ENCODE peak calls at places on chromosomes 6 and 20, in seven cellular contexts. One of them, this sample, is unnamed.

GRCh38 chr6:163572612-163573011 is 158.1 kb downstream of the QKI start:
- DNase-seq in GM12878: no peak
- DNase-seq in thoracic aorta: no peak
- DNase-seq in GM12865: no peak
- DNase-seq in testis: no peak
- DNase-seq in A549: peak
- DNase-seq in tibial artery: no peak
- DNase-seq in this sample: no peak

GRCh38 chr20:10922941-10923340 is 249.1 kb upstream of the JAG1 start:
- DNase-seq in GM12865: no peak
- DNase-seq in tibial artery: no peak
- DNase-seq in GM12878: no peak
- DNase-seq in thoracic aorta: no peak
- DNase-seq in A549: peak
- DNase-seq in testis: no peak
- DNase-seq in this sample: no peak

GRCh38 chr6:193773-194310 is 98.4 kb upstream of the DUSP22 start:
- DNase-seq in GM12878: peak
- DNase-seq in tibial artery: no peak
- DNase-seq in thoracic aorta: no peak
- DNase-seq in A549: no peak
- DNase-seq in GM12865: peak
- DNase-seq in testis: no peak
- DNase-seq in this sample: peak

GRCh38 chr6:122669868-122670267 is 59.7 kb downstream of the PKIB start:
- DNase-seq in tibial artery: no peak
- DNase-seq in thoracic aorta: no peak
- DNase-seq in testis: no peak
- DNase-seq in A549: no peak
- DNase-seq in GM12878: no peak
- DNase-seq in GM12865: no peak
- DNase-seq in this sample: no peak

GRCh38 chr6:145798530-145798929 is 16.1 kb downstream of the FBXO30 start:
- DNase-seq in tibial artery: no peak
- DNase-seq in thoracic aorta: no peak
- DNase-seq in A549: no peak
- DNase-seq in GM12865: no peak
- DNase-seq in GM12878: no peak
- DNase-seq in testis: no peak
- DNase-seq in this sample: no peak

GRCh38 chr6:166393535-166393823 is 10.7 kb upstream of the MPC1 start:
- DNase-seq in GM12865: no peak
- DNase-seq in GM12878: no peak
- DNase-seq in tibial artery: no peak
- DNase-seq in A549: no peak
- DNase-seq in thoracic aorta: no peak
- DNase-seq in testis: no peak
- DNase-seq in this sample: no peak

GRCh38 chr6:155448823-155449789 is 6.5 kb downstream of the NOX3 start:
- DNase-seq in GM12878: no peak
- DNase-seq in tibial artery: no peak
- DNase-seq in testis: peak
- DNase-seq in A549: no peak
- DNase-seq in thoracic aorta: no peak
- DNase-seq in GM12865: no peak
- DNase-seq in this sample: no peak

GRCh38 chr20:38902601-38903000 is 23.6 kb upstream of the FAM83D start:
- DNase-seq in GM12865: no peak
- DNase-seq in testis: no peak
- DNase-seq in A549: no peak
- DNase-seq in thoracic aorta: no peak
- DNase-seq in GM12878: no peak
- DNase-seq in tibial artery: no peak
- DNase-seq in this sample: no peak

GRCh38 chr20:62700261-62700925 is 8.2 kb upstream of the NTSR1 start:
- DNase-seq in thoracic aorta: no peak
- DNase-seq in GM12878: no peak
- DNase-seq in testis: no peak
- DNase-seq in GM12865: no peak
- DNase-seq in tibial artery: no peak
- DNase-seq in A549: no peak
- DNase-seq in this sample: no peak

GRCh38 chr20:5734559-5735137 is 15.6 kb upstream of the SHLD1 start:
- DNase-seq in GM12865: no peak
- DNase-seq in thoracic aorta: no peak
- DNase-seq in A549: peak
- DNase-seq in tibial artery: no peak
- DNase-seq in testis: no peak
- DNase-seq in GM12878: no peak
- DNase-seq in this sample: no peak

DNA sequence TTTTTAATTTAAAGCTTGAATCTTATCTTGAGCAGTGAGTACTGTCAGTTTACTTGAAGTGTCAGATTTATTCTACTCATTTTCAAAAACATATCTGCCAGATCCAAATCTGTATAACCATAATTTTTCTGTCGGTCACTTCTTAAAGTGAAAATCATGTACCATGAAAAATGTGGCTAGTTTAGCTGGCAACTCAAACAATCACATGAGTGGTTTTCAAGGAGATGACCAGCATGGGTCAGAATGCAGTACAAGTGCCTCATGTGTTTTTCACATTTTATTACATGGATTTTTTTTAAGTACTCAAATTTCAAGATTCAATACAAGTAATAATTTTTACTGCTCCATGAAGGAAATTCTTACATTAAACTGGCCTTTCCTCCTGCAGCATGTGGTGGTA is 11.0 kb upstream of the SAMD5 start:
- DNase-seq in tibial artery: no peak
- DNase-seq in GM12878: no peak
- DNase-seq in A549: no peak
- DNase-seq in GM12865: no peak
- DNase-seq in testis: no peak
- DNase-seq in thoracic aorta: no peak
- DNase-seq in this sample: no peak
- TF ChIP-seq CTCF in tibial artery: no peak
- TF ChIP-seq CTCF in GM12878: no peak
- TF ChIP-seq CTCF in A549: no peak
- TF ChIP-seq CTCF in GM12865: no peak
- TF ChIP-seq CTCF in testis: no peak
- TF ChIP-seq CTCF in thoracic aorta: no peak
- TF ChIP-seq CTCF in this sample: no peak

DNA sequence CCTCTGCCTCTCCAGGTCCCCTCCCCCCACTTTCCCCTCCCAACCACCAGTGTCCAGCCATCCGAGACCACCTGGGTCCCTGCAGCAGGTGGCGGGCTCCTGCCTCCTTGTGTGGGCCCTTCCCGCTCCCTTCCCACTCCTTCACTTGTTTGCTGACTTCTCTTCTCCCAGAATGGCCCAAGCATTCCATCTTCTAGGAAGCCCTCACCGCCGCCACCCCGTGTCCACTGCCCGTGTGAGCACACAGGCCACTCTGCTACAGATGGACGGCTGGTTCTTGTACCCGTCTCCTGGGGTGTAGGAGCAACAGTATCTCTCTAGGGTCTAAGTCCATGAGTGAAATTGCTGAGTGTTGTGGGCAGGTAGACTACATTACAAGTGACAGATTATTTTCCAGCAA is 15.0 kb downstream of the BPHL start:
- DNase-seq in thoracic aorta: no peak
- DNase-seq in tibial artery: no peak
- DNase-seq in GM12878: no peak
- DNase-seq in GM12865: no peak
- DNase-seq in A549: no peak
- DNase-seq in testis: no peak
- DNase-seq in this sample: no peak
- H3K4me3 ChIP-seq in thoracic aorta: no peak
- H3K4me3 ChIP-seq in tibial artery: no peak
- H3K4me3 ChIP-seq in GM12878: no peak
- H3K4me3 ChIP-seq in GM12865: no peak
- H3K4me3 ChIP-seq in A549: no peak
- H3K4me3 ChIP-seq in testis: no peak
- H3K4me3 ChIP-seq in this sample: no peak

DNA sequence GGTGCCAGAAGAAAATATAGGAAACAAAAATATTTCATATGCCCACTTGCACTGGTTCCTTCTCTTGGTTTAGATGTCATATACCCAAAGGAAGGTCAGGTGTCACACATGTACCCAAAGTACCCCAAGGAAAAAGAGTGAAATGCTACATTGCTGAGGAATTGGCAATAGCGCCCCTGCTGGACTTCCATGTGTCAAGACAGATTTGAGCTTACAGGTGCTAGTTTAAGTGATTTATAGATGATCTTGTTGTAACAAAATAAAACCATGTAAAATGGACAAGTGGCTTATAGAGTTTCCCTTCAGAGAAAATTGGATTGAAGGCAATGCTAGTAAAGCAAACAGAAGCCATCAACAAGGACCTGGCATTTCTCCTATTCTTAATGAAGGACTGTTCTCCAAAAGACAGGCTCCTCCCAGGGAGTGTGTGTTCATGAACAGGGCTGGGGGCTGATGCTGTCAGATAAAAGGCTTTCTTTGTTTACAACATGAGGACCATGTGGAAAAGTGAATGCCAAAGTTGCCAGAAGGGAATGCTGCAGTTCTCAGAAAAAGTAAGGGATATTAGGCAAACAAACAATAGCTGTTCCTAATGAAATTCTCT is 64.3 kb upstream of the PAK5 start:
- DNase-seq in testis: peak
- DNase-seq in tibial artery: no peak
- DNase-seq in GM12865: peak
- DNase-seq in thoracic aorta: no peak
- DNase-seq in GM12878: no peak
- DNase-seq in A549: peak
- DNase-seq in this sample: no peak
- TF ChIP-seq CTCF in testis: peak
- TF ChIP-seq CTCF in tibial artery: no peak
- TF ChIP-seq CTCF in GM12865: peak
- TF ChIP-seq CTCF in thoracic aorta: no peak
- TF ChIP-seq CTCF in GM12878: peak
- TF ChIP-seq CTCF in A549: peak
- TF ChIP-seq CTCF in this sample: peak

DNA sequence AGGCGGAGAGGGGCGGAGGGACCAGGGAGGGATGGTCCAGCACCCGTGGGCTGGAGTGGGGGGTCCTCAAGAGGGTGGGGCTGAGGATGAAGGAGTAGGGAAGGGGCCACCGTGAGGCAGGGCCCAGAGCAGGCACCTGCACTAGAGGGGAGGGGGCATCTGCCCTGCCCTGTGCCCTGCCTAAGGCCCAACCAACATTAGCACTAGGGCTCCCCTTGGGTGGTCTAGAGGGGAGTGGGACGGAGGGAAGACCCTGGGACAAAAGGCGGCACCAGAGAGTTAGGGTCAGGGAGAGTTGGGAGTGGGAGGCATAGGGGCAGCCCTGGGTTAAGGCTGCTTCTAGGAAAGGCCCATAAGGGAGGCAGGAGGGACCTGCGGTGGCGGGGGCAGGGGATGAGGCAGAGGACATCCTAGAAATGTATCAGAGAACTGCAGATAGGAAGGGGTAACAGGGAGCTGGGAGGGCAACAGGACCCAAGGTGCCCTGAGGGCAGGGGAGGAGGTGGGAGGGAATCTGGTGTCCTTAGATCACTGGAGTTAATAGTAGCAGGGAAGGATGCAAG is 24.5 kb downstream of the HLA-F start:
- DNase-seq in GM12878: no peak
- DNase-seq in A549: no peak
- DNase-seq in tibial artery: no peak
- DNase-seq in thoracic aorta: no peak
- DNase-seq in testis: no peak
- DNase-seq in GM12865: no peak
- DNase-seq in this sample: no peak
- H3K4me3 ChIP-seq in GM12878: peak
- H3K4me3 ChIP-seq in A549: no peak
- H3K4me3 ChIP-seq in tibial artery: peak
- H3K4me3 ChIP-seq in thoracic aorta: peak
- H3K4me3 ChIP-seq in testis: no peak
- H3K4me3 ChIP-seq in GM12865: no peak
- H3K4me3 ChIP-seq in this sample: peak

DNA sequence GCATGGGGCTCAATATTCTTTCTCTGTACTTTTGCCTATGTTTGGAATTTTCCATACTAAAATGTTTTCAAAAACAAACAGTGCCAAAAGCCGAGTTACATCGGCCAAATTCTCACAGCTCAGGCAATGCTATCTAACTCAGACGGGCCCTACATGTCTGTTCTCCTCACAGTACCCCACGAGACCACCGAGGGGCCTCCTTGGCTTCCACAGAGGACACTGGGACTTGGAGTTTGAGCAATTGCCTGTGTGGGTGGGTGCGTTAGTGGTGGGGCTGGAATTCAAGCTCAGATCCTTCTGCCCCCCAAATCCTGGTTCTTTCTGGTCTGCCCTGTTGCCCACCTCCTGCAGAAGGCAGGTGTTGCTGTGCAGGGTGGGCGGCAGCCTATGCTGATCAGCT is 413.2 kb downstream of the CDH26 start:
- DNase-seq in thoracic aorta: no peak
- DNase-seq in GM12865: no peak
- DNase-seq in tibial artery: no peak
- DNase-seq in A549: no peak
- DNase-seq in GM12878: no peak
- DNase-seq in testis: no peak
- DNase-seq in this sample: no peak
- TF ChIP-seq CTCF in thoracic aorta: no peak
- TF ChIP-seq CTCF in GM12865: no peak
- TF ChIP-seq CTCF in tibial artery: no peak
- TF ChIP-seq CTCF in A549: no peak
- TF ChIP-seq CTCF in GM12878: no peak
- TF ChIP-seq CTCF in testis: no peak
- TF ChIP-seq CTCF in this sample: no peak

DNA sequence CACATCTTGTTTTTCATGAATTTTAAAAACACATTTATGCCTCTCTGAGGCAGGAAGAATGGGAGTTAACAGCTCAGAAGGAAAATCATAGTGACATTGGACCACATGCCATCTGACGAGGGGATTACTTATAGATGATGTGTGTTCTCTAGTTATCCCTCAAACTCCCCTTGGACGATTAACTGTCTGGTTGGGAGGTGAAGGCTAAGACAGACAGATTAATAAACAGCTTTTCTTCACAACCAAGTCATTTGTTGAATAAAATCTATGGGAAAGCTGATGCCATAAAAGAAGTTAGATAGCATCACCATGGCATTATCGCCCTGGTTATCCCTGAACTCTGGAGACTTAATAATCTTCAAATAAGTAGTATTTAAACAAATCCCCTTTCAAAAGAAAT is 80.1 kb upstream of the PREP start:
- DNase-seq in GM12865: no peak
- DNase-seq in A549: no peak
- DNase-seq in GM12878: no peak
- DNase-seq in tibial artery: no peak
- DNase-seq in thoracic aorta: no peak
- DNase-seq in testis: no peak
- DNase-seq in this sample: no peak
- H3K4me3 ChIP-seq in GM12865: no peak
- H3K4me3 ChIP-seq in A549: no peak
- H3K4me3 ChIP-seq in GM12878: no peak
- H3K4me3 ChIP-seq in tibial artery: no peak
- H3K4me3 ChIP-seq in thoracic aorta: no peak
- H3K4me3 ChIP-seq in testis: no peak
- H3K4me3 ChIP-seq in this sample: no peak

GRCh38 chr6:63635563-63636515 is at the start of gene PHF3:
- DNase-seq in A549: peak
- DNase-seq in GM12878: peak
- DNase-seq in thoracic aorta: peak
- DNase-seq in tibial artery: peak
- DNase-seq in GM12865: peak
- DNase-seq in testis: peak
- DNase-seq in this sample: peak
- TF ChIP-seq CTCF in A549: no peak
- TF ChIP-seq CTCF in GM12878: no peak
- TF ChIP-seq CTCF in thoracic aorta: no peak
- TF ChIP-seq CTCF in tibial artery: no peak
- TF ChIP-seq CTCF in GM12865: no peak
- TF ChIP-seq CTCF in testis: peak
- TF ChIP-seq CTCF in this sample: peak